ENCODE peak calls at places on chromosomes 12 and 14, in eight cellular contexts. C is Panc1, M is neuronal stem cell, B is SJSA1, U is hepatocyte, W is kidney, P is GM23248, K is endodermal cell. Y is an unnamed sample.

GRCh38 chr14:71834308-71835204 is 97.7 kb upstream of the RGS6 start:
- DNase-seq in C (no peak), M (no peak), B (no peak), U (no peak), W (no peak), P (no peak), K (no peak), Y (no peak)

GRCh38 chr14:69879175-69880047 is at the start of gene SMOC1:
- DNase-seq in C (no peak), M (peak), B (no peak), U (peak), W (peak), P (peak), K (peak), Y (peak)

GRCh38 chr14:63874223-63874622 is 21.4 kb downstream of the SYNE2 start:
- DNase-seq in C (no peak), M (no peak), B (no peak), U (no peak), W (no peak), P (no peak), K (no peak), Y (no peak)

GRCh38 chr14:74628418-74628817 is 16.4 kb upstream of the LTBP2 start:
- DNase-seq in C (no peak), M (no peak), B (no peak), U (no peak), W (no peak), P (no peak), K (no peak), Y (no peak)

GRCh38 chr12:4435537-4435936 is 10.1 kb downstream of the FGF6 start:
- DNase-seq in C (no peak), M (no peak), B (no peak), U (no peak), W (no peak), P (no peak), K (peak), Y (no peak)

GRCh38 chr12:104890463-104891096 is 67.5 kb downstream of the SLC41A2 start:
- DNase-seq in C (no peak), M (no peak), B (no peak), U (no peak), W (no peak), P (peak), K (no peak), Y (no peak)

GRCh38 chr14:51449666-51450061 is 202.0 kb upstream of the FRMD6 start:
- DNase-seq in C (no peak), M (no peak), B (no peak), U (no peak), W (no peak), P (no peak), K (no peak), Y (no peak)

GRCh38 chr12:67648306-67649164 is at the start of gene DYRK2:
- DNase-seq in C (no peak), M (peak), B (peak), U (peak), W (peak), P (peak), K (peak), Y (peak)

GRCh38 chr14:55794655-55795583 is 214.9 kb downstream of the KTN1 start:
- DNase-seq in C (no peak), M (no peak), B (peak), U (peak), W (no peak), P (peak), K (no peak), Y (no peak)

GRCh38 chr14:99127651-99128167 is 144.3 kb downstream of the BCL11B start:
- DNase-seq in C (no peak), M (no peak), B (peak), U (peak), W (no peak), P (no peak), K (peak), Y (no peak)

GRCh38 chr12:77256924-77257323 is 191.6 kb upstream of the E2F7 start:
- DNase-seq in C (no peak), M (no peak), B (no peak), U (no peak), W (no peak), P (peak), K (no peak), Y (no peak)

GRCh38 chr12:121917950-121918678 is at the start of gene CFAP251:
- DNase-seq in C (peak), M (peak), B (no peak), U (peak), W (peak), P (peak), K (peak), Y (peak)

GRCh38 chr12:1791104-1791927 is 29.0 kb upstream of the LRTM2 start:
- DNase-seq in C (no peak), M (no peak), B (peak), U (peak), W (peak), P (peak), K (peak), Y (no peak)

GRCh38 chr12:62749586-62749985 is 185.4 kb downstream of the PPM1H start:
- DNase-seq in C (no peak), M (no peak), B (no peak), U (no peak), W (no peak), P (no peak), K (no peak), Y (no peak)

GRCh38 chr12:108532061-108532848 is 17.2 kb downstream of the FICD start:
- DNase-seq in C (no peak), M (no peak), B (no peak), U (no peak), W (no peak), P (no peak), K (no peak), Y (no peak)

GRCh38 chr14:37279818-37280217 is 82.1 kb downstream of the MIPOL1 start:
- DNase-seq in C (no peak), M (no peak), B (no peak), U (no peak), W (no peak), P (no peak), K (no peak), Y (no peak)

GRCh38 chr12:67449591-67450052 is 180.5 kb downstream of the CAND1 start:
- DNase-seq in C (no peak), M (no peak), B (no peak), U (no peak), W (no peak), P (no peak), K (no peak), Y (no peak)

GRCh38 chr12:107225626-107226025 is 132.3 kb upstream of the CRY1 start:
- DNase-seq in C (no peak), M (no peak), B (peak), U (no peak), W (no peak), P (peak), K (peak), Y (no peak)

GRCh38 chr14:33569844-33570716 is 380.8 kb downstream of the EGLN3 start:
- DNase-seq in C (no peak), M (no peak), B (no peak), U (no peak), W (no peak), P (peak), K (no peak), Y (no peak)

GRCh38 chr12:110698171-110698902 is 9.4 kb upstream of the HVCN1 start:
- DNase-seq in C (peak), M (peak), B (peak), U (peak), W (peak), P (peak), K (peak), Y (peak)

GRCh38 chr12:32344047-32344446 is 55.3 kb upstream of the FGD4 start:
- DNase-seq in C (no peak), M (no peak), B (no peak), U (no peak), W (no peak), P (no peak), K (peak), Y (no peak)

GRCh38 chr14:33661071-33661470 is 289.8 kb downstream of the EGLN3 start:
- DNase-seq in C (no peak), M (no peak), B (no peak), U (no peak), W (no peak), P (no peak), K (no peak), Y (no peak)

GRCh38 chr14:53596845-53597525 is 359.6 kb downstream of the BMP4 start:
- DNase-seq in C (no peak), M (no peak), B (no peak), U (no peak), W (no peak), P (no peak), K (no peak), Y (no peak)

GRCh38 chr12:15520844-15521243 is 198.5 kb downstream of the PTPRO start:
- DNase-seq in C (no peak), M (no peak), B (no peak), U (no peak), W (no peak), P (no peak), K (no peak), Y (no peak)

GRCh38 chr12:67663121-67663520 is 14.6 kb downstream of the DYRK2 start:
- DNase-seq in C (no peak), M (no peak), B (peak), U (no peak), W (no peak), P (peak), K (no peak), Y (no peak)

GRCh38 chr12:122348505-122348904 is 74.0 kb downstream of the CLIP1 start:
- DNase-seq in C (no peak), M (no peak), B (no peak), U (no peak), W (no peak), P (no peak), K (no peak), Y (no peak)

GRCh38 chr12:114263031-114263825 is 142.7 kb downstream of the TBX5 start:
- DNase-seq in C (no peak), M (no peak), B (no peak), U (no peak), W (no peak), P (peak), K (peak), Y (no peak)

GRCh38 chr14:32576088-32576795 is 247.1 kb downstream of the AKAP6 start:
- DNase-seq in C (peak), M (peak), B (peak), U (peak), W (no peak), P (peak), K (peak), Y (peak)

GRCh38 chr14:75906680-75907280 is 75.0 kb downstream of the TGFB3 start:
- DNase-seq in C (peak), M (peak), B (no peak), U (peak), W (no peak), P (peak), K (peak), Y (peak)
- H3K27ac ChIP-seq in C (no peak), M (no peak), B (no peak), U (no peak), W (no peak), P (no peak), K (no peak), Y (no peak)

GRCh38 chr12:24881227-24881626 is 67.7 kb downstream of the BCAT1 start:
- DNase-seq in C (no peak), M (no peak), B (no peak), U (no peak), W (no peak), P (no peak), K (no peak), Y (no peak)
- H3K27ac ChIP-seq in C (no peak), M (no peak), B (no peak), U (no peak), W (no peak), P (no peak), K (no peak), Y (no peak)

DNA sequence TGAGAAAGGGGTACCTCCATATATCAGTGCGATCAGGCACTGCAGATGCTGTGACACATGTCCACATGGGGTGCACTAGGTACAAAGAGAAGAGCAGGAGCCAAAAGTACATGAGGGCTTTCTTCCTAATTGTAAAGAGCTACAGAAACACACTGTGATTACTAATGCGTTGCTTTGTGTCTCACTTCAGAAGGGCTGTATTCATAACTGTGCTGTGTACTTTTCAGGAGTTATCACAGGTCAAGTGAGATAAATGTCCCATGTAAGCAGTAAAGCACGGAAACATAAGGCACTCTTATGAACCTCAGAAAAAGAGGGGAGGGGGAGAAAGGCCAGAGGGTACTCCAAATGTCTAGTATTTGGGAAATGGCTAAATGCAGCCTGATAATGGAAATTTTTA is 10.6 kb downstream of the SPRING1 start:
- DNase-seq in C (no peak), M (no peak), B (no peak), U (no peak), W (no peak), P (no peak), K (no peak), Y (no peak)
- H3K27ac ChIP-seq in C (no peak), M (no peak), B (no peak), U (peak), W (no peak), P (no peak), K (no peak), Y (peak)

GRCh38 chr12:131794061-131794460 is 34.1 kb upstream of the MMP17 start:
- DNase-seq in C (no peak), M (no peak), B (no peak), U (no peak), W (no peak), P (no peak), K (no peak), Y (no peak)

GRCh38 chr12:131795688-131796410 is 32.3 kb upstream of the MMP17 start:
- DNase-seq in C (no peak), M (no peak), B (no peak), U (peak), W (no peak), P (no peak), K (peak), Y (no peak)

GRCh38 chr12:131794573-131794972 is 33.6 kb upstream of the MMP17 start:
- DNase-seq in C (no peak), M (no peak), B (no peak), U (no peak), W (no peak), P (no peak), K (no peak), Y (no peak)

GRCh38 chr12:131796411-131796736 is 31.8 kb upstream of the MMP17 start:
- DNase-seq in C (no peak), M (no peak), B (no peak), U (no peak), W (no peak), P (no peak), K (no peak), Y (no peak)

GRCh38 chr12:131795064-131795463 is 33.1 kb upstream of the MMP17 start:
- DNase-seq in C (no peak), M (no peak), B (no peak), U (no peak), W (no peak), P (no peak), K (no peak), Y (no peak)
- H3K27ac ChIP-seq in C (no peak), M (no peak), B (no peak), U (no peak), W (no peak), P (no peak), K (no peak), Y (no peak)

GRCh38 chr12:19573866-19574265 is 134.6 kb downstream of the AEBP2 start:
- DNase-seq in C (no peak), M (no peak), B (no peak), U (no peak), W (no peak), P (no peak), K (no peak), Y (no peak)

GRCh38 chr12:19576421-19576925 is 137.2 kb downstream of the AEBP2 start:
- DNase-seq in C (no peak), M (no peak), B (peak), U (no peak), W (no peak), P (no peak), K (no peak), Y (no peak)

GRCh38 chr12:19575307-19576243 is 136.3 kb downstream of the AEBP2 start:
- DNase-seq in C (no peak), M (no peak), B (peak), U (peak), W (no peak), P (peak), K (no peak), Y (no peak)

GRCh38 chr12:19572920-19573558 is 133.7 kb downstream of the AEBP2 start:
- DNase-seq in C (peak), M (no peak), B (peak), U (peak), W (no peak), P (peak), K (peak), Y (no peak)

GRCh38 chr12:19574606-19575005 is 135.3 kb downstream of the AEBP2 start:
- DNase-seq in C (no peak), M (no peak), B (peak), U (no peak), W (no peak), P (no peak), K (peak), Y (no peak)
- H3K27ac ChIP-seq in C (no peak), M (no peak), B (no peak), U (peak), W (no peak), P (no peak), K (no peak), Y (no peak)

GRCh38 chr14:103887557-103888115 is 40.3 kb upstream of the PPP1R13B start:
- DNase-seq in C (no peak), M (no peak), B (no peak), U (no peak), W (no peak), P (no peak), K (no peak), Y (no peak)

GRCh38 chr14:103890836-103891666 is 37.2 kb upstream of the TDRD9 start:
- DNase-seq in C (no peak), M (no peak), B (no peak), U (no peak), W (no peak), P (no peak), K (no peak), Y (no peak)

GRCh38 chr14:103890052-103890371 is 38.2 kb upstream of the TDRD9 start:
- DNase-seq in C (no peak), M (no peak), B (no peak), U (no peak), W (no peak), P (no peak), K (no peak), Y (no peak)

GRCh38 chr14:103891667-103892215 is 36.5 kb upstream of the TDRD9 start:
- DNase-seq in C (no peak), M (no peak), B (no peak), U (no peak), W (no peak), P (no peak), K (no peak), Y (no peak)

GRCh38 chr14:103889313-103890051 is 38.8 kb upstream of the TDRD9 start:
- DNase-seq in C (no peak), M (no peak), B (peak), U (no peak), W (no peak), P (no peak), K (no peak), Y (no peak)
- H3K27ac ChIP-seq in C (no peak), M (no peak), B (peak), U (no peak), W (no peak), P (no peak), K (no peak), Y (no peak)

DNA sequence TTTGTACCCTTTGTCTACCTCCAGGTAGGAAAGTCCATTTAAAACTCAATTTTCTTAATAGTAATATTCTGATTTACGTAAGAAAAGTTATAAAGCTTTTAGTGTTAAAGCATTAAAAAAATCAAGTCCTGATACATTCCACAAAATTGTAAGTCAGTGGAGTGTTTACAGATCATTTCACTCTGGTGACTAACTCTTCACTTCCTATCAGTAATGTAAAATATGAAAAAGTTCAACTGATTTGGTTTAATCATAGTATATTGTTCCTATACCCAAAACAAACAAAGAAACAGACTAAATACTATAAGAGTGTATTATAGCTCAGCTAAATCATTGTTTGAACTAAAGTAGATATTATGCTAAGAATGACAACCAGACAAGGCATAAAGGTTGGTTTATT is 85.9 kb downstream of the VEZT start:
- DNase-seq in C (no peak), M (no peak), B (no peak), U (no peak), W (no peak), P (peak), K (no peak), Y (no peak)
- H3K27ac ChIP-seq in C (no peak), M (no peak), B (no peak), U (no peak), W (no peak), P (peak), K (no peak), Y (no peak)

DNA sequence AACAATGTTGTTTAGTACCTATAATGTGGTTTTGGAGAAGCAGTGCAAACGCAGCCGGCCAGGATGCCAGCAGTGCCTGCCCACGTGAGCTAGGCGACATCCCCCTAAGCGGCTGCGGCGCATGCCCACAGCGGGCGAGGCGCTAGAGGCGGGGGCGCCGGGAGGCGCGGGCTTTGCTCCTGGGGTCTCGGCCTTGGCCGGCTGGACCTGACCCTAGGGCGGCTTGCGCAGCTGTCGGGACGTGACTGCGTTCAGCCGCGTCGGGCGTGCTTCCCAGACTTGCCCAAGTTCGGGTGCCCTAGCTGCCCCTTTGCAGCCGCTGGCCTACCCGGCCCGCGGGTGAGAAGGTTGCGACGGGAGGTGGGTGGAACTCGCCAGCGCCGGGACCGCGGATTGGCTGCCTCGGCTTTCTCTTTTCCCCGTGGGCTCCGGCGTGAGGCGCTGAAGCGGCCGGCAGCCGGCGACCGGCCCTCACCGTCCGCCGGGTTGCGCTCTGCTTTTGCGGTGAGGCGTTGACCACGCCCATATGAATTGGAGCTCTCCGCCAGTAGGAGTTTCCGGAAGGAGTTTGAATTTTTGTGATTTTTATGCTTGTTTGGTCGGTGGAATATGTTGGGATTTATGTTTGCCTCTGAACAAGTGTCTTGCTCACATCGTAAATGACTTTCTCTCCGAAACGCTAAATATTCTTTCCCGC is at the start of gene TMEM19:
- DNase-seq in C (no peak), M (peak), B (peak), U (peak), W (peak), P (peak), K (peak), Y (peak)
- H3K27ac ChIP-seq in C (peak), M (peak), B (peak), U (peak), W (peak), P (peak), K (peak), Y (peak)

GRCh38 chr14:91125271-91125661 is 11.4 kb downstream of the DGLUCY start:
- DNase-seq in C (no peak), M (no peak), B (no peak), U (no peak), W (no peak), P (no peak), K (no peak), Y (no peak)

GRCh38 chr14:91119556-91120311 is 5.9 kb downstream of the DGLUCY start:
- DNase-seq in C (peak), M (no peak), B (no peak), U (no peak), W (no peak), P (peak), K (no peak), Y (no peak)

GRCh38 chr14:91125801-91126200 is 11.9 kb downstream of the DGLUCY start:
- DNase-seq in C (no peak), M (no peak), B (no peak), U (no peak), W (no peak), P (no peak), K (no peak), Y (no peak)

GRCh38 chr14:91126761-91127160 is 12.9 kb downstream of the DGLUCY start:
- DNase-seq in C (no peak), M (no peak), B (no peak), U (no peak), W (no peak), P (no peak), K (no peak), Y (no peak)

GRCh38 chr14:91123201-91123600 is 9.3 kb downstream of the DGLUCY start:
- DNase-seq in C (no peak), M (no peak), B (no peak), U (peak), W (no peak), P (no peak), K (no peak), Y (no peak)
- H3K27ac ChIP-seq in C (no peak), M (no peak), B (no peak), U (peak), W (no peak), P (no peak), K (no peak), Y (no peak)